ENCODE peak calls at places on chromosomes 12 and 14, in seven cellular contexts. P is neural progenitor cell, U is heart right ventricle, W is transverse colon, N is esophagus squamous epithelium, Q is HCT116, J is tibial artery. X is an unnamed sample.

GRCh38 chr12:55972045-55972843 is 1.6 kb upstream of the RAB5B start:
- DNase-seq in P (no peak), U (no peak), W (no peak), N (no peak), Q (no peak), J (no peak), X (no peak)

GRCh38 chr14:65243766-65244442 is 141.6 kb upstream of the MAX start:
- DNase-seq in P (no peak), U (no peak), W (no peak), N (no peak), Q (no peak), J (no peak), X (no peak)

GRCh38 chr14:95256011-95256775 is 63.5 kb downstream of the CLMN start:
- DNase-seq in P (peak; percentile 41), U (no peak), W (no peak), N (no peak), Q (no peak), J (no peak), X (no peak)

GRCh38 chr12:68373836-68374314 is 41.7 kb upstream of the MDM1 start:
- DNase-seq in P (no peak), U (no peak), W (no peak), N (no peak), Q (no peak), J (no peak), X (no peak)

GRCh38 chr12:72863671-72864070 is 591.5 kb downstream of the TRHDE start:
- DNase-seq in P (no peak), U (no peak), W (no peak), N (no peak), Q (no peak), J (no peak), X (no peak)

GRCh38 chr14:51929156-51929555 is 60.2 kb upstream of the RTRAF start:
- DNase-seq in P (no peak), U (no peak), W (no peak), N (no peak), Q (no peak), J (no peak), X (no peak)

GRCh38 chr14:96564389-96564788 is 62.2 kb downstream of the PAPOLA start:
- DNase-seq in P (no peak), U (no peak), W (no peak), N (no peak), Q (no peak), J (no peak), X (no peak)

GRCh38 chr14:28769358-28769757 is 2.8 kb downstream of the FOXG1 start:
- DNase-seq in P (no peak), U (no peak), W (no peak), N (no peak), Q (no peak), J (no peak), X (no peak)

GRCh38 chr12:65827827-65828231 is 3.5 kb downstream of the HMGA2 start:
- DNase-seq in P (peak; percentile 40), U (no peak), W (no peak), N (no peak), Q (no peak), J (no peak), X (no peak)

GRCh38 chr12:122350444-122350843 is 72.0 kb downstream of the CLIP1 start:
- DNase-seq in P (no peak), U (peak; percentile 68), W (no peak), N (no peak), Q (no peak), J (peak; percentile 38), X (no peak)

GRCh38 chr14:20848955-20849570 is 42.1 kb upstream of the RNASE3 start:
- DNase-seq in P (peak; percentile 65), U (no peak), W (no peak), N (no peak), Q (no peak), J (no peak), X (no peak)

GRCh38 chr14:53840444-53840843 is 116.2 kb downstream of the BMP4 start:
- DNase-seq in P (no peak), U (no peak), W (no peak), N (no peak), Q (peak; percentile 82), J (no peak), X (no peak)

GRCh38 chr14:95320076-95320895 is 578 bp upstream of the CLMN start:
- DNase-seq in P (no peak), U (peak; percentile 33), W (no peak), N (no peak), Q (no peak), J (no peak), X (no peak)

GRCh38 chr14:95700221-95700976 is 13.5 kb downstream of the TCL1A start:
- DNase-seq in P (no peak), U (no peak), W (no peak), N (no peak), Q (no peak), J (no peak), X (no peak)

GRCh38 chr14:55123101-55123500 is 6.0 kb upstream of the LGALS3 start:
- DNase-seq in P (no peak), U (no peak), W (no peak), N (no peak), Q (no peak), J (no peak), X (no peak)

GRCh38 chr14:25041484-25041883 is 8.5 kb downstream of the STXBP6 start:
- DNase-seq in P (no peak), U (no peak), W (no peak), N (no peak), Q (no peak), J (no peak), X (no peak)

GRCh38 chr12:94057262-94058151 is 90.9 kb upstream of the PLXNC1 start:
- DNase-seq in P (no peak), U (no peak), W (no peak), N (no peak), Q (no peak), J (no peak), X (no peak)

GRCh38 chr12:62924084-62924483 is 10.9 kb downstream of the PPM1H start:
- DNase-seq in P (no peak), U (no peak), W (no peak), N (no peak), Q (no peak), J (no peak), X (no peak)

GRCh38 chr12:130873106-130873795 is 1.4 kb downstream of the RAN start:
- DNase-seq in P (no peak), U (no peak), W (no peak), N (no peak), Q (no peak), J (no peak), X (no peak)

GRCh38 chr14:21219120-21219519 is 50.1 kb downstream of the HNRNPC start:
- DNase-seq in P (no peak), U (no peak), W (no peak), N (no peak), Q (no peak), J (no peak), X (no peak)

GRCh38 chr12:105705765-105706164 is 375.3 kb downstream of the C12orf75 start:
- DNase-seq in P (peak; percentile 68), U (no peak), W (peak; percentile 53), N (no peak), Q (peak; percentile 33), J (peak; percentile 45), X (no peak)

GRCh38 chr14:101137234-101137633 is 233.7 kb upstream of the RTL1 start:
- DNase-seq in P (no peak), U (no peak), W (no peak), N (no peak), Q (no peak), J (no peak), X (no peak)

GRCh38 chr12:50101663-50102062 is 2.1 kb upstream of the GPD1 start:
- DNase-seq in P (peak; percentile 72), U (no peak), W (no peak), N (no peak), Q (peak; percentile 27), J (no peak), X (no peak)

GRCh38 chr14:103946975-103947374 is 4.6 kb upstream of the RD3L start:
- DNase-seq in P (no peak), U (no peak), W (no peak), N (no peak), Q (no peak), J (no peak), X (no peak)

GRCh38 chr14:95519699-95520098 is 3.2 kb upstream of the SYNE3 start:
- DNase-seq in P (no peak), U (peak; percentile 62), W (peak; percentile 71), N (peak; percentile 40), Q (peak; percentile 56), J (peak; percentile 91), X (no peak)

GRCh38 chr14:69464829-69465228 is 19.7 kb upstream of the PLEKHD1 start:
- DNase-seq in P (no peak), U (no peak), W (no peak), N (no peak), Q (no peak), J (no peak), X (no peak)

GRCh38 chr12:12194206-12194605 is 72.6 kb downstream of the LRP6 start:
- DNase-seq in P (no peak), U (no peak), W (no peak), N (no peak), Q (peak; percentile 10), J (no peak), X (no peak)

DNA sequence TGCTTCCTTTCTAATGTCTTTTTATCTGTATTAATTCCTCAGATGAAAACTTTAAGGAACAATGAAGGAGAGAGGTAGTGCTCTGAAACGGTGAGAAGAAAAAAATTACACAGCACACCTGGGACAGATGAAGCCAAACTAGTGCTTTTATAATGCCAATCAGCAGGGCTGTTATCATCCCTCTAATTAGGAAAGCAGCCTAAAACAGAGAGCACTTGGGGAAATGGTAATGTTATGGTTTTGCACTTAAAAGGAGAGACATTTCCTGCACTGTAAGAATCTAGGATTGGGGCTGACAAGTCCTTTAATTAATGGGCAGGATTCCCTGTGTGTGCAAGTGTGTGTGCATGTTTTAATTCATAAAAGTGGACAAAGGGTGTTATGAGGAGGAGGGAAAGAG is 4.8 kb upstream of the LMO3 start:
- DNase-seq in P (no peak), U (no peak), W (no peak), N (no peak), Q (no peak), J (no peak), X (no peak)
- H3K27ac ChIP-seq in P (no peak overlapping the region), U (no peak overlapping the region), W (peak overlapping the region; percentile 66), N (no peak overlapping the region), Q (no peak overlapping the region), J (peak overlapping the region; percentile 65), X (peak overlapping the region; percentile 97)

DNA sequence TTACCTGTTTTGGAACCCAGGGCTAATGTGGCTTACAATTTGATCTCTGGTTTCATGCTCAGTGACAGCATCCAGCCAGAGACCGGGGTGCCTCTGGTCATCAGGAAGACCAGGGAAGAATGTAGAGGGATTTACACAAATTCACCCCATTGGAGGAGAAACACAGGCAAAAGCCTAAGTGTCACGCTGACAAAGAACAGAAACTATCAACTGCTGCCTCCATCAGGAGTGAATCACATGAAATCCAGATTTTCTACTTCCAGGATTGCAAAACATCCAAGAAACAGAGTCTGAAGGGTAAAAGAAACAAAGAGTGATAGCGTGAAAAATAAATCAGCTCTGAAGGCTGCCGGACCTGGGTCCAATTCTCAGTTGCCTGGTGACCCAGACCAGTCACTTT is 136.1 kb upstream of the MAP1LC3B2 start:
- DNase-seq in P (no peak), U (no peak), W (no peak), N (no peak), Q (no peak), J (no peak), X (no peak)
- TF ChIP-seq CTCF in P (no peak), U (no peak), W (no peak), N (no peak), Q (no peak), J (no peak), X (no peak)

GRCh38 chr14:57865450-57866198 is at the start of gene SLC35F4:
- DNase-seq in P (peak; percentile 92), U (no peak), W (no peak), N (no peak), Q (no peak), J (no peak), X (peak; percentile 17)
- H3K27me3 ChIP-seq in P (peaks cover 50% of the 10 kb centered on the region), U (peaks cover 14% of the 10 kb centered on the region), W (peaks cover 60% of the 10 kb centered on the region), N (peaks cover 59% of the 10 kb centered on the region), Q (peaks cover 2% of the 10 kb centered on the region), J (peaks cover 6% of the 10 kb centered on the region), X (peaks cover 6% of the 10 kb centered on the region)

GRCh38 chr12:46318037-46318436 is 49.2 kb upstream of the SLC38A1 start:
- DNase-seq in P (no peak), U (no peak), W (no peak), N (no peak), Q (no peak), J (no peak), X (no peak)
- H3K27ac ChIP-seq in P (no peak overlapping the region), U (no peak overlapping the region), W (no peak overlapping the region), N (no peak overlapping the region), Q (no peak overlapping the region), J (no peak overlapping the region), X (no peak overlapping the region)

X was measured in dorsolateral prefrontal cortex.